ENCODE peak calls at places on chromosomes 12 and 14, in four cellular contexts. V, A, U and C are unnamed samples.

GRCh38 chr12:132619301-132620112 is 931 bp downstream of the P2RX2 start:
- DNase-seq in V (no peak), A (no peak), U (no peak), C (peak; percentile 63)

GRCh38 chr12:133106253-133106652 is 23.8 kb downstream of the ZNF891 start:
- DNase-seq in V (no peak), A (no peak), U (no peak), C (no peak)

GRCh38 chr14:70563869-70564268 is 29.1 kb upstream of the ADAM20 start:
- DNase-seq in V (no peak), A (no peak), U (no peak), C (no peak)

GRCh38 chr12:58068706-58069105 is 127.3 kb downstream of the ATP23 start:
- DNase-seq in V (no peak), A (no peak), U (no peak), C (no peak)

GRCh38 chr14:100472094-100472455 is 115.1 kb downstream of the BEGAIN start:
- DNase-seq in V (no peak), A (no peak), U (no peak), C (no peak)

GRCh38 chr12:4118017-4118510 is 155.5 kb upstream of the CCND2 start:
- DNase-seq in V (no peak), A (peak; percentile 89), U (no peak), C (no peak)

GRCh38 chr12:14417717-14418116 is 52.2 kb downstream of the ATF7IP start:
- DNase-seq in V (peak; percentile 26), A (no peak), U (peak; percentile 33), C (peak; percentile 72)

GRCh38 chr12:101696477-101697196 is 803 bp upstream of the CHPT1 start:
- DNase-seq in V (peak; percentile 86), A (no peak), U (peak; percentile 88), C (no peak)

GRCh38 chr12:106022568-106023012 is 116.2 kb downstream of the NUAK1 start:
- DNase-seq in V (no peak), A (no peak), U (peak; percentile 25), C (no peak)

GRCh38 chr12:7498832-7499231 is 4.7 kb downstream of the CD163 start:
- DNase-seq in V (no peak), A (no peak), U (no peak), C (no peak)

GRCh38 chr12:99804715-99805114 is 157.2 kb downstream of the GARIN6 start:
- DNase-seq in V (no peak), A (no peak), U (no peak), C (no peak)

GRCh38 chr12:100163416-100164152 is 20.9 kb upstream of the BLTP3B start:
- DNase-seq in V (peak; percentile 77), A (no peak), U (no peak), C (peak; percentile 81)

GRCh38 chr14:61524211-61524806 is 171.0 kb upstream of the HIF1A start:
- DNase-seq in V (no peak), A (no peak), U (peak; percentile 84), C (no peak)

GRCh38 chr12:76871082-76871481 is 7.7 kb downstream of the CSRP2 start:
- DNase-seq in V (peak; percentile 89), A (no peak), U (no peak), C (no peak)

GRCh38 chr14:55712505-55712904 is 132.5 kb downstream of the KTN1 start:
- DNase-seq in V (no peak), A (no peak), U (no peak), C (no peak)

GRCh38 chr14:70416322-70416716 is 571 bp downstream of the SYNJ2BP start:
- DNase-seq in V (no peak), A (no peak), U (no peak), C (no peak)

GRCh38 chr12:101327547-101327946 is 47.6 kb downstream of the UTP20 start:
- DNase-seq in V (no peak), A (no peak), U (no peak), C (no peak)

GRCh38 chr14:93045211-93045674 is 70.5 kb downstream of the ITPK1 start:
- DNase-seq in V (peak; percentile 33), A (no peak), U (peak; percentile 65), C (no peak)

GRCh38 chr14:38238881-38239280 is 17.0 kb downstream of the CLEC14A start:
- DNase-seq in V (no peak), A (no peak), U (no peak), C (no peak)

GRCh38 chr14:56294125-56294524 is 175.9 kb downstream of the PELI2 start:
- DNase-seq in V (no peak), A (no peak), U (no peak), C (no peak)

GRCh38 chr12:53601296-53601847 is 24.8 kb downstream of the ATF7 start:
- DNase-seq in V (no peak), A (no peak), U (no peak), C (no peak)

GRCh38 chr14:87698496-87698895 is 294.5 kb downstream of the GALC start:
- DNase-seq in V (no peak), A (no peak), U (no peak), C (no peak)

GRCh38 chr12:94167071-94167806 is 18.9 kb downstream of the PLXNC1 start:
- DNase-seq in V (no peak), A (no peak), U (no peak), C (no peak)

GRCh38 chr12:45613855-45614254 is 115.7 kb upstream of the ARID2 start:
- DNase-seq in V (no peak), A (no peak), U (no peak), C (no peak)

GRCh38 chr12:122471324-122472226 is 29.2 kb downstream of the ZCCHC8 start:
- DNase-seq in V (peak; percentile 35), A (no peak), U (peak; percentile 77), C (no peak)

GRCh38 chr12:3244219-3244750 is 167.1 kb downstream of the TSPAN9 start:
- DNase-seq in V (no peak), A (no peak), U (no peak), C (no peak)

GRCh38 chr14:105711841-105712460 is 185.6 kb downstream of the TMEM121 start:
- DNase-seq in V (no peak), A (no peak), U (no peak), C (no peak)

GRCh38 chr14:60561845-60562746 is 53.1 kb downstream of the SIX6 start:
- DNase-seq in V (peak; percentile 18), A (peak; percentile 19), U (peak; percentile 45), C (peak; percentile 60)

GRCh38 chr12:32891956-32892355 is 4.6 kb downstream of the PKP2 start:
- DNase-seq in V (no peak), A (no peak), U (peak; percentile 75), C (no peak)

GRCh38 chr12:17572250-17572649 is 517.7 kb downstream of the RERGL start:
- DNase-seq in V (no peak), A (no peak), U (no peak), C (no peak)
- TF ChIP-seq BRCA1 in V (no peak), A (no peak), U (no peak), C (no peak)

GRCh38 chr14:68688872-68689371 is 103.9 kb downstream of the ZFP36L1 start:
- DNase-seq in V (no peak), A (no peak), U (no peak), C (no peak)

GRCh38 chr14:68692216-68692615 is 100.7 kb downstream of the ZFP36L1 start:
- DNase-seq in V (no peak), A (no peak), U (no peak), C (no peak)

GRCh38 chr14:68691031-68691864 is 101.6 kb downstream of the ZFP36L1 start:
- DNase-seq in V (no peak), A (no peak), U (no peak), C (peak; percentile 70)

GRCh38 chr14:68689426-68689825 is 103.4 kb downstream of the ZFP36L1 start:
- DNase-seq in V (no peak), A (no peak), U (no peak), C (no peak)

DNA sequence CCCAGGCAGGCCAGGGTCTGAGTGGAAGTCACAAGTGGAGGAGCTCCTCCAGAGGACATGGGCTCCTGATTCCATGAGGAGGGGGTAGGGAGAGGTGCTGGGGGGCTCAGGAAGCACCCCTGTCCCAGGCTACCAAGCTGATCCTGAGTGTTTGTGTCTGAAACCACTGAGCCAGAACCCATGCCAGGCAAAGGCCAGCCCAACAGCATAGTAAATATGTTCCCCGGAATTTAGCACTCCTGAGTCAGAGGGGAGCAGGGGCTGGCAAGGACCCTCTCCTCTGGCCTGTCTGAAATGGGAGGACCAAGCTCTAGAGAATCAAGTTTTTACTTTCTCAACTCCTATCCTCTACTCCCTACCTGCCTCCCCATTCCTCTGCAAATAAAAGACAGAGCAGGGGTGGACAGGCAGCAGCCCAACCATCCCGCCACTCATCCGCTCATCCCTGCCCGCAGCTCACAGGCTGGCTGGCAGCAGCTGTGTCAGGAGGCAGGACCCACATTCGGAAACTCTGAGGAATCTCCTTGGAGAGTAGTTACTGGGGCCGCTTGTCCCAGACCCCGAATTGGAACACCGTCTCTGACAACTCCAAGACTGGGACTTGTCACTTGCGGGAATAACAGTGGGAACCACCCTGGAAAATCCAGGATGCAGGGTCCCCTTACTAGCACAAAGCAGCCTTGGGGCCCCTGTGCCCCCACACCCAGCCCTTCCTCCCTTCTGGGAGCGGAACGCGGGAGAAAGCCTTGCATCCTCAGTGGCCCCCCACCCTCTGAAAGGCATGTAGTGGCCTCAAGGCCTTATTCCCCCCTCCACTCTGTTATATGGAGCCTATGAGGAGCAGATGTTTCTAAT is 102.5 kb downstream of the ZFP36L1 start:
- DNase-seq in V (no peak), A (no peak), U (no peak), C (no peak)
- TF ChIP-seq BRCA1 in V (no peak), A (no peak), U (no peak), C (no peak)

GRCh38 chr14:94550041-94550440 is 11.2 kb upstream of the SERPINA4 start:
- DNase-seq in V (no peak), A (no peak), U (no peak), C (no peak)

GRCh38 chr14:94548131-94548998 is 12.9 kb upstream of the SERPINA4 start:
- DNase-seq in V (no peak), A (no peak), U (peak; percentile 64), C (no peak)

GRCh38 chr14:94547151-94547680 is 14.0 kb upstream of the SERPINA4 start:
- DNase-seq in V (no peak), A (no peak), U (no peak), C (no peak)

GRCh38 chr14:94547726-94548125 is 13.5 kb upstream of the SERPINA4 start:
- DNase-seq in V (no peak), A (no peak), U (no peak), C (no peak)

DNA sequence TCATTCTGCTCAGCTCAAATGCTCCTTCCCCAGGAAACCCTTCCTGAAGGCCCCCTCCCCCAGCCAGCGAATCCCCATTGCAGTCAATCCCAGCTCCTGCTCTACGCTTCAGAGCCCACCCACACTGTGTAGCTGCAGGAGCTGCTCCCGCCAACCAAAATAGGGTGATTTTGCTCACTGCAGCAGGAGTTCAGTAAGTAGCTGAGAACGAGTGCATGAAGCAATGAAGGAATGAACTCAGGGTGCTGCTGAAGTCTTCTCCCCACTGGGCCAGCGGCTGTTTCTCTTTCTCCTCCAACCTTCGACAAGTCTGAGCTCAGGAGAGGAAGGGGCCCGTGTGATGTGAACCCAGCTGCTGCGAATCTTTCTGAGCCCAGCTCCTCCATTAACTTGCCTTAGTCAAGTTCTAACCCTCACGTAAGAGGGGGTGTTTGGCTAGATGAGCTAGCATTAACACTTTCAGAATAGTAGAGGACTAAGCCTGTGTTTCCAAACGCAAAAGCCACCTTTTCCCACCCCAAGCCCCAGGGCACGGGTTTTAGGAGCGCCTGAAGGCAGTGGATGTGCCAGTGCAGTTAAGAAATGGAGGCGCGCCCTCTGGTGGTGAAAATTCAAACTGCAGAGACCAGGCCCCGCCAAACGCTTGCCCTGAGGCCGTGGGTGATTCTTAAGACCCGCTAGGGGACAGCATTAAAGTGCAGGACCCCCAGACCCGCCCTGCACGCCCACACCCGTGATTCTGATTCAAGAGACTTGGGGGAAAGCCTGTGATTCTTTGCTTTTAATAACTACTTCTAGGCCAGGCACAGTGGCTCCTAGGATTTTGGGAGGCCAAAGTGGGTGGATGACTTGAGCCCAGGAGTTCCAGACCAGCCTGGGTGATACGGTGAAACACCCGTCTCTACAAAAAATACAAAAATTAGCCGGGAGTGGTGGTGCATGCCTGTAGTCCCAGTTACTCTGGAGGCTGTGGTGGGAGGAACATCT is 11.9 kb upstream of the SERPINA4 start:
- DNase-seq in V (peak; percentile 46), A (no peak), U (peak; percentile 56), C (peak; percentile 80)
- TF ChIP-seq BRCA1 in V (no peak), A (no peak), U (no peak), C (no peak)

GRCh38 chr12:124663206-124663605 is 95.8 kb upstream of the NCOR2 start:
- DNase-seq in V (no peak), A (no peak), U (peak; percentile 54), C (no peak)
- TF ChIP-seq BRCA1 in V (no peak), A (no peak), U (no peak), C (no peak)